ENCODE peak calls at places on chromosomes 12 and 14, in six cellular contexts. K is GM23338; R is PC-9; X is CD8-positive, alpha-beta T cell; Q is uterus; V is fibroblast of lung. Y is an unnamed sample.
A peak's percentile ranks its signal among the peaks of the same experiment; 100 is the strongest.

GRCh38 chr14:35347323-35348043 is 55.3 kb downstream of the PSMA6 start:
- DNase-seq in K (peak; percentile 28), R (no peak), X (no peak), Q (no peak), V (no peak), Y (no peak)

GRCh38 chr14:75554482-75554881 is 23.9 kb upstream of the FLVCR2 start:
- DNase-seq in K (no peak), R (peak; percentile 100), X (no peak), Q (no peak), V (peak; percentile 25), Y (no peak)

GRCh38 chr14:65414961-65415589 is 2.5 kb downstream of the FUT8 start:
- DNase-seq in K (peak; percentile 29), R (peak; percentile 37), X (no peak), Q (no peak), V (peak; percentile 35), Y (peak; percentile 7)

GRCh38 chr12:58540480-58541299 is 379.6 kb downstream of the LRIG3 start:
- DNase-seq in K (peak; percentile 92), R (no peak), X (no peak), Q (peak; percentile 39), V (peak; percentile 83), Y (peak; percentile 83)

GRCh38 chr12:124646385-124647230 is 79.2 kb upstream of the NCOR2 start:
- DNase-seq in K (peak; percentile 32), R (no peak), X (no peak), Q (no peak), V (no peak), Y (no peak)

GRCh38 chr12:104454997-104455396 is 1.8 kb upstream of the CHST11 start:
- DNase-seq in K (no peak), R (peak; percentile 86), X (no peak), Q (no peak), V (peak; percentile 84), Y (no peak)

GRCh38 chr12:2183556-2184541 is 131.1 kb downstream of the CACNA1C start:
- DNase-seq in K (peak; percentile 56), R (no peak), X (no peak), Q (peak; percentile 50), V (peak; percentile 85), Y (peak; percentile 57)

GRCh38 chr12:21906919-21907642 is 34.1 kb downstream of the ABCC9 start:
- DNase-seq in K (no peak), R (no peak), X (no peak), Q (no peak), V (peak; percentile 38), Y (no peak)

GRCh38 chr12:48659863-48660262 is 22.2 kb downstream of the KANSL2 start:
- DNase-seq in K (no peak), R (no peak), X (no peak), Q (no peak), V (no peak), Y (no peak)

GRCh38 chr12:10220398-10221077 is 7.9 kb downstream of the GABARAPL1 start:
- DNase-seq in K (no peak), R (no peak), X (no peak), Q (peak; percentile 83), V (peak; percentile 70), Y (no peak)

GRCh38 chr14:26995301-26995700 is 397.5 kb upstream of the NOVA1 start:
- DNase-seq in K (no peak), R (no peak), X (no peak), Q (no peak), V (no peak), Y (no peak)

GRCh38 chr12:132279184-132279889 is 50.1 kb downstream of the GALNT9 start:
- DNase-seq in K (peak; percentile 47), R (no peak), X (no peak), Q (no peak), V (no peak), Y (no peak)

GRCh38 chr12:91778091-91778819 is 367.4 kb downstream of the BTG1 start:
- DNase-seq in K (no peak), R (no peak), X (no peak), Q (peak; percentile 27), V (peak; percentile 30), Y (no peak)

GRCh38 chr14:29321646-29322045 is 555.1 kb downstream of the FOXG1 start:
- DNase-seq in K (no peak), R (no peak), X (no peak), Q (no peak), V (peak; percentile 90), Y (no peak)

GRCh38 chr12:7142057-7142644 is 12.0 kb downstream of the CLSTN3 start:
- DNase-seq in K (peak; percentile 83), R (peak; percentile 52), X (peak; percentile 20), Q (no peak), V (peak; percentile 11), Y (peak; percentile 14)

GRCh38 chr12:60498656-60499055 is 902.8 kb downstream of the SLC16A7 start:
- DNase-seq in K (no peak), R (no peak), X (no peak), Q (no peak), V (no peak), Y (no peak)

GRCh38 chr14:78143489-78144145 is 26.6 kb upstream of the NRXN3 start:
- DNase-seq in K (no peak), R (no peak), X (no peak), Q (no peak), V (peak; percentile 86), Y (peak; percentile 59)

GRCh38 chr12:83114042-83114441 is 427.3 kb downstream of the TMTC2 start:
- DNase-seq in K (no peak), R (no peak), X (no peak), Q (no peak), V (no peak), Y (no peak)

GRCh38 chr14:77045570-77045890 is 17.0 kb upstream of the IRF2BPL start:
- DNase-seq in K (no peak), R (peak; percentile 91), X (no peak), Q (no peak), V (no peak), Y (no peak)

GRCh38 chr12:63994704-63995103 is 150.2 kb downstream of the SRGAP1 start:
- DNase-seq in K (no peak), R (no peak), X (no peak), Q (no peak), V (peak; percentile 53), Y (no peak)

GRCh38 chr14:95536036-95536577 is 1.3 kb downstream of the GLRX5 start:
- DNase-seq in K (no peak), R (no peak), X (no peak), Q (no peak), V (no peak), Y (no peak)

GRCh38 chr12:70449758-70450341 is 83.8 kb downstream of the KCNMB4 start:
- DNase-seq in K (no peak), R (peak; percentile 77), X (no peak), Q (no peak), V (no peak), Y (no peak)

GRCh38 chr12:132560831-132561783 is 49.3 kb downstream of the LRCOL1 start:
- DNase-seq in K (peak; percentile 92), R (peak; percentile 72), X (peak; percentile 48), Q (no peak), V (peak; percentile 36), Y (no peak)

GRCh38 chr14:101825797-101826196 is 64.3 kb downstream of the PPP2R5C start:
- DNase-seq in K (no peak), R (no peak), X (no peak), Q (no peak), V (no peak), Y (no peak)

GRCh38 chr14:101824339-101824727 is 62.8 kb downstream of the PPP2R5C start:
- DNase-seq in K (no peak), R (no peak), X (no peak), Q (no peak), V (no peak), Y (no peak)

GRCh38 chr14:101828038-101828437 is 66.5 kb downstream of the PPP2R5C start:
- DNase-seq in K (no peak), R (no peak), X (no peak), Q (no peak), V (no peak), Y (no peak)

GRCh38 chr14:101826359-101826758 is 64.8 kb downstream of the PPP2R5C start:
- DNase-seq in K (no peak), R (no peak), X (no peak), Q (no peak), V (no peak), Y (no peak)

DNA sequence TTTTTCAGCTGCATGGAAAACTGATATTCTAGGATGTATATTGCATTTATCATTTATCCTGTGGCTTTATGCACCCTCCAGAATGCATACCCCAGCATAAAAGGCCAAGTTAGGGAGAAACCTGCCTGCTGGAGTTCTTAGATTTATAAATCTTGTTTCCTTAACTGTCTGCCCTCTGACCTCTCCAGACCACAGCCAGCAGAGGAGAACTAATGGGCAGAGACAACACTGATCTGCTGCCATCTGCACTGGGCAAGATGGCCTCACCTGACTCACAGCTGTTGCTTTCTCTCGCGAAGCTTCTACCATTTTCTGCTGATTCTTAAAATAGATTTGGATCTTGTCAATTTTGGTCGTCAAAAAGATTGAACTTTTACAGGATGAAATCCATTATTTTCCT is 65.8 kb downstream of the PPP2R5C start:
- DNase-seq in K (no peak), R (no peak), X (no peak), Q (no peak), V (peak; percentile 28), Y (no peak)
- H3K4me1 ChIP-seq in K (no peaks in the 10 kb centered on the region), R (no peaks in the 10 kb centered on the region), X (peaks cover 86% of the 10 kb centered on the region), Q (peaks cover 21% of the 10 kb centered on the region), V (peaks cover 12% of the 10 kb centered on the region), Y (no peaks in the 10 kb centered on the region)

GRCh38 chr14:83251402-83251801 is 1717.7 kb upstream of the SEL1L start:
- DNase-seq in K (no peak), R (no peak), X (no peak), Q (no peak), V (no peak), Y (no peak)

GRCh38 chr14:83257466-83258439 is 1724.1 kb upstream of the SEL1L start:
- DNase-seq in K (no peak), R (no peak), X (no peak), Q (no peak), V (no peak), Y (no peak)

GRCh38 chr14:83255015-83255726 is 1721.5 kb upstream of the SEL1L start:
- DNase-seq in K (no peak), R (no peak), X (no peak), Q (no peak), V (no peak), Y (no peak)

GRCh38 chr14:83253870-83254269 is 1720.2 kb upstream of the SEL1L start:
- DNase-seq in K (no peak), R (no peak), X (no peak), Q (no peak), V (no peak), Y (no peak)

GRCh38 chr14:83255727-83256090 is 1722.1 kb upstream of the SEL1L start:
- DNase-seq in K (no peak), R (no peak), X (no peak), Q (no peak), V (no peak), Y (no peak)
- H3K4me1 ChIP-seq in K (no peaks in the 10 kb centered on the region), R (no peaks in the 10 kb centered on the region), X (no peaks in the 10 kb centered on the region), Q (no peaks in the 10 kb centered on the region), V (no peaks in the 10 kb centered on the region), Y (no peaks in the 10 kb centered on the region)

GRCh38 chr12:89385965-89386537 is 33.8 kb upstream of the DUSP6 start:
- DNase-seq in K (no peak), R (no peak), X (no peak), Q (no peak), V (no peak), Y (no peak)
- H3K4me1 ChIP-seq in K (peaks cover 35% of the 10 kb centered on the region), R (peaks cover 48% of the 10 kb centered on the region), X (peaks cover 9% of the 10 kb centered on the region), Q (peaks cover 4% of the 10 kb centered on the region), V (peaks cover 10% of the 10 kb centered on the region), Y (peaks cover 28% of the 10 kb centered on the region)

DNA sequence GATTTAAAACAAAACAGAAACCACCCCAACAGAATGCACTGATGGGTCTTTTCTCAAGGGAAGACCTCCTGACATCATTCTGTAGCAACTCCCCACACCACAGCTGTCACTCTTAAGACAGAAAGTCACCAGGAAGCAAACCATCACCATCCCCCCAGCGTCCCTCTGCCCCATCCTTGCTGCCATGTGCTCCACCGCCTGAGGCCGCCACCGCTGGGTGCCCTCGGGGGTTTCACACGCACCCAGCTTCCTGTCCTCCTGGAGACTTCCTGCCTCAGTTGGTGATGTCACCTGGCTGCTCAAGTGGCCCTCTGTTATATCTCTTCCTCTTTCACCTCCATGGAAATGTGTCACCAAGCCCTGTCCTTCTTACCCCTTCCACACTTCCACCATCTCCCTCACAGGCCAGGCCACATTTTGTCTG is 71.4 kb upstream of the GPR68 start:
- DNase-seq in K (no peak), R (no peak), X (peak; percentile 74), Q (no peak), V (no peak), Y (no peak)
- H3K4me1 ChIP-seq in K (no peaks in the 10 kb centered on the region), R (no peaks in the 10 kb centered on the region), X (peaks cover 68% of the 10 kb centered on the region), Q (no peaks in the 10 kb centered on the region), V (no peaks in the 10 kb centered on the region), Y (no peaks in the 10 kb centered on the region)